ENCODE peak calls at places on chromosome 15, in five cellular contexts. L, B, T, V and H are unnamed samples. For H3K4me1, the result is how much of the 10 kb centered on the place peaks cover.

GRCh38 chr15:101138913-101139880 is 112.7 kb downstream of the CHSY1 start:
- DNase-seq in L (no peak), B (no peak), T (peak), V (no peak), H (peak)

GRCh38 chr15:72534522-72534921 is 60.4 kb downstream of the ARIH1 start:
- DNase-seq in L (no peak), B (no peak), T (no peak), V (no peak), H (no peak)

GRCh38 chr15:93515256-93516044 is 426.4 kb upstream of the RGMA start:
- DNase-seq in L (no peak), B (no peak), T (no peak), V (no peak), H (peak)

GRCh38 chr15:74613953-74614743 is 1.5 kb upstream of the CLK3 start:
- DNase-seq in L (no peak), B (peak), T (no peak), V (peak), H (peak)

GRCh38 chr15:92226020-92226612 is 167.6 kb upstream of the ST8SIA2 start:
- DNase-seq in L (peak), B (peak), T (no peak), V (no peak), H (peak)

GRCh38 chr15:77527164-77527778 is 105.4 kb downstream of the LINGO1 start:
- DNase-seq in L (peak), B (peak), T (peak), V (no peak), H (peak)

GRCh38 chr15:87752250-87752951 is 504.1 kb downstream of the NTRK3 start:
- DNase-seq in L (no peak), B (no peak), T (peak), V (peak), H (no peak)

GRCh38 chr15:26772588-26773484 is at the start of gene GABRB3:
- DNase-seq in L (peak), B (peak), T (peak), V (peak), H (peak)

GRCh38 chr15:62665449-62665848 is 377.1 kb upstream of the TPM1 start:
- DNase-seq in L (no peak), B (no peak), T (no peak), V (no peak), H (peak)

GRCh38 chr15:49855917-49856637 is 235.2 kb downstream of the DTWD1 start:
- DNase-seq in L (no peak), B (no peak), T (peak), V (no peak), H (no peak)

GRCh38 chr15:56824174-56824573 is 90.9 kb upstream of the ZNF280D start:
- DNase-seq in L (no peak), B (no peak), T (peak), V (no peak), H (no peak)

GRCh38 chr15:91884604-91885003 is 31.1 kb downstream of the SLCO3A1 start:
- DNase-seq in L (no peak), B (no peak), T (peak), V (no peak), H (no peak)

GRCh38 chr15:77753238-77753873 is 120.6 kb upstream of the LINGO1 start:
- DNase-seq in L (peak), B (peak), T (no peak), V (no peak), H (peak)

GRCh38 chr15:64930778-64931240 is 19.1 kb downstream of the ANKDD1A start:
- DNase-seq in L (no peak), B (no peak), T (peak), V (no peak), H (no peak)

GRCh38 chr15:101651753-101652097 is 456 bp downstream of the TM2D3 start:
- DNase-seq in L (no peak), B (no peak), T (no peak), V (peak), H (peak)

GRCh38 chr15:74869726-74870407 is 3.3 kb downstream of the SCAMP2 start:
- DNase-seq in L (no peak), B (no peak), T (peak), V (no peak), H (no peak)

GRCh38 chr15:29997499-29997898 is 85.3 kb upstream of the GOLGA8J start:
- DNase-seq in L (no peak), B (no peak), T (no peak), V (no peak), H (no peak)

GRCh38 chr15:101698314-101698713 is 26.0 kb downstream of the TARS3 start:
- DNase-seq in L (no peak), B (no peak), T (no peak), V (no peak), H (no peak)

GRCh38 chr15:88303455-88303854 is 46.9 kb upstream of the NTRK3 start:
- DNase-seq in L (no peak), B (no peak), T (no peak), V (no peak), H (no peak)

GRCh38 chr15:90400005-90400758 is 12.1 kb downstream of the IQGAP1 start:
- DNase-seq in L (no peak), B (no peak), T (no peak), V (no peak), H (no peak)

GRCh38 chr15:90402806-90403205 is 14.8 kb downstream of the IQGAP1 start:
- DNase-seq in L (no peak), B (no peak), T (no peak), V (no peak), H (no peak)

GRCh38 chr15:90402230-90402629 is 14.2 kb downstream of the IQGAP1 start:
- DNase-seq in L (no peak), B (no peak), T (peak), V (no peak), H (no peak)

GRCh38 chr15:90400759-90401314 is 12.8 kb downstream of the IQGAP1 start:
- DNase-seq in L (peak), B (peak), T (peak), V (peak), H (peak)

GRCh38 chr15:90401499-90401898 is 13.5 kb downstream of the IQGAP1 start:
- DNase-seq in L (no peak), B (no peak), T (no peak), V (no peak), H (peak)
- H3K4me1 ChIP-seq in L (under half), B (under half), T (under half), V (half or more), H (under half)

GRCh38 chr15:94673801-94674200 is 442.4 kb downstream of the MCTP2 start:
- DNase-seq in L (no peak), B (no peak), T (no peak), V (no peak), H (no peak)
- H3K4me2 ChIP-seq in L (no peak), B (no peak), T (peak), V (no peak), H (no peak)

DNA sequence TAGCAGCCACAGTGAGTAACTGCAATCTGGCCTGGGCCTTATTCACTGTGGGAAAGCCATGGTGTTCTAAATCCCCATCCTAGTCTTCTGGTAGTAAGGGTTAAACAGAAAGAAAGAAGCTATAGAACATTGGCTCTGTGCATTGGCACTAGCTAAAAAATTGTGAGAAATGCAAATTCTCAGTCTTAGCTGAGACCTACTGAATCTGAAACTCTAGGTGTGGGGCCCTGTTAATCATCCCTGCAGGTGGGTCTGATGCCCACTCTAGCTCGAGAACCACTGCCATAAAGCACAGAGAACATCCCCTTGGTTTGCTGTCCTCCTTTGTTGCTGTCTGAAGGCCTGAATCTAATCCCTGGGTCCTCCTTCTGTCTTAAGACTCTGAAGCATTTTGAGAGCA is 59.3 kb downstream of the MEIS2 start:
- DNase-seq in L (no peak), B (no peak), T (no peak), V (no peak), H (no peak)
- H3K4me1 ChIP-seq in L (half or more), B (under half), T (under half), V (under half), H (under half)

GRCh38 chr15:48638966-48639365 is 6.5 kb downstream of the FBN1 start:
- DNase-seq in L (no peak), B (no peak), T (no peak), V (no peak), H (no peak)
- H3K4me2 ChIP-seq in L (no peak), B (no peak), T (peak), V (no peak), H (no peak)

GRCh38 chr15:58734859-58735258 is 14.6 kb downstream of the ADAM10 start:
- DNase-seq in L (no peak), B (no peak), T (no peak), V (no peak), H (peak)
- H3K4me1 ChIP-seq in L (under half), B (under half), T (under half), V (half or more), H (under half)